ENCODE peak calls at places on chromosomes 11 and 22, in nine cellular contexts. C is foreskin fibroblast, I is progenitor cell of endocrine pancreas, M is Peyer's patch, Y is glutamatergic neuron, K is endothelial cell, E is dorsolateral prefrontal cortex, V is MM.1S, T is psoas muscle. X is an unnamed sample.

GRCh38 chr11:47356129-47356997 is 3.9 kb upstream of the MYBPC3 start:
- DNase-seq in C (no peak), I (no peak), M (no peak), Y (no peak), K (no peak), E (no peak), V (no peak), T (no peak), X (no peak)

GRCh38 chr11:71574418-71574817 is 8.3 kb downstream of the KRTAP5-11 start:
- DNase-seq in C (no peak), I (no peak), M (no peak), Y (no peak), K (no peak), E (no peak), V (no peak), T (no peak), X (no peak)

GRCh38 chr11:72239849-72240460 is 4.0 kb downstream of the PHOX2A start:
- DNase-seq in C (no peak), I (no peak), M (peak; percentile 62), Y (peak; percentile 59), K (peak; percentile 38), E (no peak), V (no peak), T (peak; percentile 86), X (no peak)

GRCh38 chr11:73195191-73196007 is 22.7 kb upstream of the P2RY2 start:
- DNase-seq in C (no peak), I (no peak), M (peak; percentile 77), Y (peak; percentile 7), K (no peak), E (no peak), V (no peak), T (peak; percentile 17), X (no peak)

GRCh38 chr11:66843776-66844495 is 695 bp downstream of the RCE1 start:
- DNase-seq in C (no peak), I (no peak), M (peak; percentile 48), Y (no peak), K (no peak), E (no peak), V (no peak), T (no peak), X (no peak)

GRCh38 chr11:70482529-70482917 is 84.2 kb downstream of the CTTN start:
- DNase-seq in C (no peak), I (no peak), M (no peak), Y (no peak), K (no peak), E (peak; percentile 72), V (no peak), T (peak; percentile 78), X (no peak)

GRCh38 chr11:1072116-1072820 is 2.4 kb upstream of the MUC2 start:
- DNase-seq in C (no peak), I (no peak), M (peak; percentile 63), Y (no peak), K (peak; percentile 28), E (peak; percentile 28), V (no peak), T (peak; percentile 35), X (no peak)

GRCh38 chr11:95296165-95296564 is 65.2 kb upstream of the SESN3 start:
- DNase-seq in C (no peak), I (no peak), M (no peak), Y (no peak), K (no peak), E (no peak), V (no peak), T (no peak), X (no peak)

GRCh38 chr22:49017769-49018330 is 809.8 kb downstream of the BRD1 start:
- DNase-seq in C (no peak), I (no peak), M (no peak), Y (no peak), K (no peak), E (no peak), V (no peak), T (no peak), X (no peak)

GRCh38 chr22:50267591-50268390 is 2.4 kb downstream of the MAPK11 start:
- DNase-seq in C (peak; percentile 50), I (no peak), M (peak; percentile 71), Y (peak; percentile 71), K (peak; percentile 66), E (peak; percentile 74), V (no peak), T (peak; percentile 93), X (no peak)

GRCh38 chr22:20243545-20244249 is 24.4 kb downstream of the RTN4R start:
- DNase-seq in C (peak; percentile 66), I (no peak), M (peak; percentile 76), Y (no peak), K (peak; percentile 23), E (peak; percentile 89), V (no peak), T (no peak), X (peak; percentile 23)

GRCh38 chr11:124801636-124802312 is 1.6 kb upstream of the MSANTD2 start:
- DNase-seq in C (no peak), I (no peak), M (no peak), Y (no peak), K (no peak), E (no peak), V (no peak), T (no peak), X (peak; percentile 10)

GRCh38 chr22:50170453-50171318 is at the start of gene PANX2:
- DNase-seq in C (no peak), I (no peak), M (no peak), Y (peak; percentile 63), K (no peak), E (no peak), V (no peak), T (peak; percentile 52), X (no peak)

GRCh38 chr11:125167292-125167953 is 2.9 kb downstream of the PKNOX2 start:
- DNase-seq in C (no peak), I (peak; percentile 57), M (no peak), Y (no peak), K (peak; percentile 41), E (no peak), V (no peak), T (peak; percentile 71), X (no peak)

GRCh38 chr11:6269994-6270393 is 10.4 kb downstream of the CCKBR start:
- DNase-seq in C (no peak), I (no peak), M (no peak), Y (no peak), K (no peak), E (no peak), V (no peak), T (no peak), X (no peak)

GRCh38 chr11:82756765-82757650 is 23.3 kb upstream of the FAM181B start:
- DNase-seq in C (no peak), I (no peak), M (no peak), Y (no peak), K (no peak), E (no peak), V (peak; percentile 42), T (no peak), X (no peak)

GRCh38 chr22:38148252-38148651 is 33.4 kb downstream of the PLA2G6 start:
- DNase-seq in C (peak; percentile 19), I (no peak), M (no peak), Y (no peak), K (no peak), E (peak; percentile 19), V (no peak), T (no peak), X (no peak)

GRCh38 chr11:13970986-13971385 is 8.5 kb downstream of the SPON1 start:
- DNase-seq in C (no peak), I (no peak), M (peak; percentile 76), Y (peak; percentile 36), K (peak; percentile 16), E (no peak), V (peak; percentile 44), T (no peak), X (no peak)

GRCh38 chr22:35140879-35141745 is 75.2 kb downstream of the ISX start:
- DNase-seq in C (no peak), I (no peak), M (peak; percentile 78), Y (no peak), K (peak; percentile 47), E (no peak), V (no peak), T (no peak), X (no peak)
- TF ChIP-seq CTCF in C (no peak), I (peak; percentile 42), M (no peak), Y (no peak), K (peak; percentile 20), E (no peak), V (peak; percentile 33), T (no peak), X (no peak)

GRCh38 chr11:62195945-62196344 is 5.9 kb downstream of the SCGB1D1 start:
- DNase-seq in C (no peak), I (no peak), M (no peak), Y (no peak), K (no peak), E (no peak), V (no peak), T (no peak), X (no peak)
- TF ChIP-seq CTCF in C (no peak), I (no peak), M (no peak), Y (no peak), K (no peak), E (no peak), V (no peak), T (no peak), X (no peak)

GRCh38 chr11:119605137-119605675 is 123.8 kb downstream of the NECTIN1 start:
- DNase-seq in C (no peak), I (no peak), M (no peak), Y (no peak), K (no peak), E (no peak), V (no peak), T (no peak), X (no peak)

GRCh38 chr11:119608201-119608600 is 120.8 kb downstream of the NECTIN1 start:
- DNase-seq in C (no peak), I (no peak), M (no peak), Y (no peak), K (no peak), E (no peak), V (no peak), T (no peak), X (no peak)

GRCh38 chr11:119607726-119608125 is 121.3 kb downstream of the NECTIN1 start:
- DNase-seq in C (no peak), I (no peak), M (no peak), Y (no peak), K (no peak), E (peak; percentile 64), V (no peak), T (no peak), X (no peak)

GRCh38 chr11:119599864-119600593 is 129.0 kb downstream of the NECTIN1 start:
- DNase-seq in C (no peak), I (no peak), M (no peak), Y (no peak), K (no peak), E (no peak), V (no peak), T (no peak), X (no peak)

GRCh38 chr11:119602745-119603373 is 126.1 kb downstream of the NECTIN1 start:
- DNase-seq in C (no peak), I (no peak), M (no peak), Y (no peak), K (no peak), E (no peak), V (no peak), T (no peak), X (no peak)
- TF ChIP-seq CTCF in C (peak; percentile 4), I (peak; percentile 20), M (no peak), Y (no peak), K (no peak), E (no peak), V (peak; percentile 3), T (no peak), X (no peak)

DNA sequence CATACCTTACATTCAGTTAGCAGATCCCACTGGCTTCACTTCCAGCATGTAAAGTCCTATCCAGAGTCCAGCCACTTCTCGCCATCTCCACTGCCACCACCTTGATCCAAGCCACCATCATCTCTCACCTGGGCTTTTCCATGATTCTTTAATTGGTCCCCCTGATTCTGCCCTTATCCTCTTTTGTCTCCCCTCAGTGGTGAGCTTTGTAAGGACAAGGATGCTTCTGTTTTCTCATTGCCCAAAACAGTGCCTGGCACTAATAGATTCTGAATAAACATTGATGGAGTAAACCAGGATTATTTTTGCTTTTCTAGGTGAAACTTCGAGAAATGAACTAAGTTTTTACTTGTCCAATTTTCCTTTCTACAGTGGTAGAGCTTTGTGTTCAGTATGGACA is 4.4 kb downstream of the POLA2 start:
- DNase-seq in C (no peak), I (no peak), M (no peak), Y (no peak), K (no peak), E (no peak), V (no peak), T (no peak), X (no peak)
- TF ChIP-seq CTCF in C (no peak), I (no peak), M (no peak), Y (no peak), K (no peak), E (no peak), V (no peak), T (no peak), X (no peak)